ENCODE peak calls at places on chromosomes 12 and 14, in five cellular contexts. S, R, P, G and O are unnamed samples.

GRCh38 chr12:124172646-124173045 is 122.2 kb upstream of the RFLNA start:
- DNase-seq in S (no peak), R (no peak), P (no peak), G (no peak), O (no peak)

GRCh38 chr12:124653169-124653931 is 85.9 kb upstream of the NCOR2 start:
- DNase-seq in S (no peak), R (no peak), P (no peak), G (no peak), O (peak)

GRCh38 chr12:108468149-108468968 is 46.7 kb upstream of the FICD start:
- DNase-seq in S (peak), R (no peak), P (no peak), G (peak), O (peak)

GRCh38 chr12:83823386-83824045 is 1089.1 kb downstream of the SLC6A15 start:
- DNase-seq in S (peak), R (no peak), P (peak), G (peak), O (peak)

GRCh38 chr14:75267141-75267601 is 11.5 kb upstream of the FOS start:
- DNase-seq in S (no peak), R (no peak), P (no peak), G (no peak), O (no peak)

GRCh38 chr12:78898416-78898815 is 33.8 kb downstream of the SYT1 start:
- DNase-seq in S (no peak), R (no peak), P (peak), G (no peak), O (no peak)

GRCh38 chr12:85279449-85280137 is 427 bp upstream of the ALX1 start:
- DNase-seq in S (peak), R (no peak), P (peak), G (no peak), O (no peak)

GRCh38 chr12:12726543-12727093 is 9.4 kb downstream of the CDKN1B start:
- DNase-seq in S (no peak), R (no peak), P (peak), G (no peak), O (peak)

GRCh38 chr12:11130999-11131398 is 3.4 kb downstream of the TAS2R30 start:
- DNase-seq in S (no peak), R (no peak), P (no peak), G (no peak), O (no peak)

GRCh38 chr12:131112016-131112415 is 158.3 kb downstream of the ADGRD1 start:
- DNase-seq in S (no peak), R (no peak), P (peak), G (no peak), O (no peak)

GRCh38 chr12:52806821-52807543 is 6.9 kb downstream of the KRT4 start:
- DNase-seq in S (no peak), R (no peak), P (no peak), G (no peak), O (no peak)

GRCh38 chr12:114666746-114667668 is 17.0 kb downstream of the TBX3 start:
- DNase-seq in S (no peak), R (no peak), P (no peak), G (peak), O (no peak)

GRCh38 chr14:99562848-99563748 is 40.9 kb downstream of the CCDC85C start:
- DNase-seq in S (peak), R (no peak), P (peak), G (peak), O (peak)
- TF ChIP-seq FOXM1 in S (no peak), R (no peak), P (no peak), G (no peak), O (no peak)

GRCh38 chr14:69374235-69374634 is 23.9 kb downstream of the ERH start:
- DNase-seq in S (no peak), R (no peak), P (no peak), G (no peak), O (no peak)

GRCh38 chr14:69375182-69375581 is 22.9 kb downstream of the ERH start:
- DNase-seq in S (no peak), R (no peak), P (no peak), G (no peak), O (no peak)

GRCh38 chr14:69375722-69376121 is 22.4 kb downstream of the ERH start:
- DNase-seq in S (no peak), R (no peak), P (no peak), G (no peak), O (no peak)

GRCh38 chr14:69378274-69378673 is 19.8 kb downstream of the ERH start:
- DNase-seq in S (no peak), R (no peak), P (no peak), G (no peak), O (no peak)

GRCh38 chr14:69376439-69376838 is 21.7 kb downstream of the ERH start:
- DNase-seq in S (no peak), R (no peak), P (no peak), G (peak), O (no peak)
- TF ChIP-seq FOXM1 in S (no peak), R (no peak), P (no peak), G (no peak), O (no peak)

GRCh38 chr12:132479291-132479690 is 10.7 kb upstream of the FBRSL1 start:
- DNase-seq in S (no peak), R (no peak), P (no peak), G (no peak), O (no peak)
- TF ChIP-seq FOXM1 in S (no peak), R (no peak), P (no peak), G (no peak), O (no peak)

GRCh38 chr14:90728951-90729350 is 87.3 kb downstream of the TTC7B start:
- DNase-seq in S (no peak), R (no peak), P (no peak), G (no peak), O (no peak)

GRCh38 chr14:90730367-90730766 is 85.9 kb downstream of the TTC7B start:
- DNase-seq in S (no peak), R (no peak), P (no peak), G (no peak), O (no peak)

GRCh38 chr14:90732723-90733122 is 83.5 kb downstream of the TTC7B start:
- DNase-seq in S (no peak), R (no peak), P (no peak), G (no peak), O (no peak)

GRCh38 chr14:90733139-90733808 is 83.0 kb downstream of the TTC7B start:
- DNase-seq in S (no peak), R (no peak), P (no peak), G (no peak), O (no peak)

GRCh38 chr14:90732142-90732541 is 84.1 kb downstream of the TTC7B start:
- DNase-seq in S (no peak), R (no peak), P (no peak), G (no peak), O (no peak)
- TF ChIP-seq FOXM1 in S (no peak), R (no peak), P (no peak), G (no peak), O (no peak)

DNA sequence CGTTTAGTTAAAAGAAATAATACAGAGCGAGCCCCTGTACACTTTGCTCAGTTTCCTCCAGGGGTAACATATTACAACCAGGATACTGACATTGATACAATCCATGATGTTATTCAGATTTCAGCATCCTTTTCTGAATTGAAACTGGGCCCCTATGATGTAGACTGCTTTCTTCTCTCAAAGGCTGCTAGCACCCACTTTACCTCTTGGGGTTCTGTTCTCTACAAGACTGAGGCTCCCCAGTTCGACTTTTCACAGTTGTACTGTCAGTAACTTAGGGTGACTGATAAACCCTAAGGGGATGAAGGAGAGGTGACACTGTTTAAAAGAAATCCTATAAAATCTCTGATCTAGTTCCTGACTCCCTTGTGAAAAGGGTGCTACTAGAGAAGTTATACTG is 861 bp downstream of the VPS33A start:
- DNase-seq in S (no peak), R (no peak), P (no peak), G (no peak), O (no peak)
- TF ChIP-seq FOXM1 in S (no peak), R (no peak), P (no peak), G (no peak), O (no peak)

DNA sequence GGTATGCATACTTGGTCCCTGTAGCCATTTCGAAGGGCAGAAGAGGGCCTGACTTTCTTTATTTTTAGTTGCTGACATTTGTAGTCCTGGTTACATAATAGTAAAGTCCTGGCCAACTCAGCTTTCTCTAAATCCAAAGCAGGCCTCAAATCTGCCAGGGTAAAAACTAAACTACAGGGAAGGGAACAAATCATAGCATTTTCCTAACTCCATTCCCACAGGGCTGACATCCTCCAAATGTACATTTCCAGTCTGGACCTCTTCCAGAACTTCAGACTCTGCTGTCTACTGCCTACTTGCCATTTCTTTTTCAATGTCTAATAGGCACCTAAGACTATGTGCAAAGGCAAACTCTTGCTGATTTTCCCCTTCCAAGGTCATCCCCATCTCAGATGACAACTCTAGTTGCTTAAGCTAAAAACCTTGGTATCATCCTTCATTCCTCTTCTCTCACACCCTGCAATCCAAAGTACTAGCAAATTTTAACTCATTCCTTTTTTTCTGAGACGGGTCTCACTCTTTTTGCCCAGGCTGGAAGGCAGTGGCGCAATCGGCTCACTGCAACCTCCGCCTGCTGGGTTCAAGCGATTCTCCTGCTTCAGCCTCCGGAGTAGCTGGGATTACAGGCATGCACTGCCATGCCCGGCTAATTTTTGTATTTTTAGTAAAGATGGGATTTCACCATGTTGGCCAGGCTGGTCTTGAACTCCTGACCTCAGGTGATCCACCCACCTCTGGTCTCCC is 2.0 kb downstream of the DDIT3 start:
- DNase-seq in S (no peak), R (no peak), P (no peak), G (no peak), O (no peak)
- TF ChIP-seq FOXM1 in S (no peak), R (no peak), P (no peak), G (no peak), O (no peak)